ENCODE peak calls at places on chromosome 19, in seven cellular contexts. K, F, C, I, O, Q and B are unnamed samples.

GRCh38 chr19:49591731-49592485 is 926 bp downstream of the PRR12 start:
- DNase-seq in K (peak), F (peak), C (peak), I (peak), O (peak), Q (no peak), B (peak)

GRCh38 chr19:48568345-48568886 is 16.4 kb downstream of the SULT2B1 start:
- DNase-seq in K (peak), F (peak), C (peak), I (peak), O (peak), Q (peak), B (peak)

GRCh38 chr19:56639217-56639616 is 3.7 kb upstream of the SMIM17 start:
- DNase-seq in K (no peak), F (peak), C (no peak), I (no peak), O (no peak), Q (no peak), B (no peak)

GRCh38 chr19:50658438-50659317 is 9.4 kb downstream of the C19orf81 start:
- DNase-seq in K (peak), F (peak), C (peak), I (peak), O (peak), Q (no peak), B (peak)

GRCh38 chr19:38434549-38435051 is 1.1 kb downstream of the RYR1 start:
- DNase-seq in K (no peak), F (peak), C (no peak), I (no peak), O (no peak), Q (no peak), B (peak)

GRCh38 chr19:5803752-5804515 is 933 bp upstream of the NRTN start:
- DNase-seq in K (peak), F (peak), C (peak), I (no peak), O (peak), Q (no peak), B (peak)

GRCh38 chr19:591099-591958 is 1.6 kb downstream of the HCN2 start:
- DNase-seq in K (no peak), F (peak), C (no peak), I (no peak), O (peak), Q (no peak), B (no peak)

GRCh38 chr19:7904074-7905020 is 670 bp downstream of the MAP2K7 start:
- DNase-seq in K (peak), F (peak), C (no peak), I (no peak), O (no peak), Q (no peak), B (peak)

GRCh38 chr19:35408284-35409171 is 37.7 kb downstream of the GPR42 start:
- DNase-seq in K (no peak), F (no peak), C (no peak), I (no peak), O (no peak), Q (no peak), B (no peak)

GRCh38 chr19:7535993-7536685 is 622 bp downstream of the PNPLA6 start:
- DNase-seq in K (no peak), F (no peak), C (no peak), I (no peak), O (no peak), Q (no peak), B (no peak)

GRCh38 chr19:34189199-34189916 is 17.1 kb downstream of the LSM14A start:
- DNase-seq in K (no peak), F (no peak), C (no peak), I (no peak), O (no peak), Q (no peak), B (no peak)

GRCh38 chr19:3478409-3479176 is 1.7 kb downstream of the SMIM24 start:
- DNase-seq in K (no peak), F (no peak), C (no peak), I (no peak), O (no peak), Q (no peak), B (no peak)

GRCh38 chr19:8724276-8724675 is 2.8 kb downstream of the OR2Z1 start:
- DNase-seq in K (no peak), F (no peak), C (no peak), I (no peak), O (no peak), Q (no peak), B (no peak)

GRCh38 chr19:50513746-50514345 is at the start of gene ASPDH:
- DNase-seq in K (peak), F (no peak), C (no peak), I (no peak), O (no peak), Q (no peak), B (no peak)

GRCh38 chr19:47124937-47125668 is 5.5 kb upstream of the SAE1 start:
- DNase-seq in K (peak), F (peak), C (no peak), I (no peak), O (no peak), Q (no peak), B (no peak)

GRCh38 chr19:13463296-13463695 is 43.0 kb downstream of the CACNA1A start:
- DNase-seq in K (no peak), F (peak), C (peak), I (no peak), O (peak), Q (no peak), B (no peak)

GRCh38 chr19:14146789-14147216 is 10.4 kb upstream of the ASF1B start:
- DNase-seq in K (no peak), F (no peak), C (no peak), I (no peak), O (no peak), Q (peak), B (no peak)

GRCh38 chr19:18518639-18519038 is 3.2 kb downstream of the ELL start:
- DNase-seq in K (no peak), F (no peak), C (no peak), I (no peak), O (no peak), Q (no peak), B (no peak)

GRCh38 chr19:18519962-18520847 is 1.7 kb downstream of the ELL start:
- DNase-seq in K (peak), F (peak), C (peak), I (no peak), O (peak), Q (peak), B (peak)

GRCh38 chr19:18514800-18515682 is 6.8 kb downstream of the ELL start:
- DNase-seq in K (no peak), F (peak), C (peak), I (no peak), O (no peak), Q (no peak), B (peak)

GRCh38 chr19:18515959-18516358 is 5.9 kb downstream of the ELL start:
- DNase-seq in K (no peak), F (no peak), C (no peak), I (no peak), O (no peak), Q (no peak), B (no peak)

GRCh38 chr19:18517606-18518005 is 4.3 kb downstream of the ELL start:
- DNase-seq in K (no peak), F (no peak), C (no peak), I (no peak), O (no peak), Q (no peak), B (no peak)
- TF ChIP-seq CTCF in K (no peak), F (no peak), C (no peak), I (no peak), O (no peak), Q (no peak), B (no peak)

GRCh38 chr19:44643605-44644390 is at the start of gene PVR:
- DNase-seq in K (peak), F (peak), C (peak), I (peak), O (peak), Q (no peak), B (peak)
- TF ChIP-seq CTCF in K (no peak), F (no peak), C (peak), I (no peak), O (no peak), Q (peak), B (no peak)

GRCh38 chr19:20565321-20566018 is at the start of gene ZNF737:
- DNase-seq in K (peak), F (peak), C (peak), I (peak), O (peak), Q (peak), B (peak)
- TF ChIP-seq CTCF in K (peak), F (peak), C (peak), I (no peak), O (peak), Q (peak), B (no peak)

GRCh38 chr19:29290853-29291252 is 77.9 kb upstream of the UQCRFS1 start:
- DNase-seq in K (no peak), F (no peak), C (no peak), I (no peak), O (no peak), Q (no peak), B (no peak)
- TF ChIP-seq CTCF in K (no peak), F (no peak), C (no peak), I (no peak), O (no peak), Q (no peak), B (no peak)

GRCh38 chr19:16185123-16185924 is at the start of gene FAM32A:
- DNase-seq in K (peak), F (peak), C (peak), I (peak), O (peak), Q (peak), B (peak)
- TF ChIP-seq CTCF in K (no peak), F (no peak), C (peak), I (peak), O (no peak), Q (peak), B (peak)

GRCh38 chr19:41755328-41755913 is at the start of gene CEACAM6:
- DNase-seq in K (no peak), F (no peak), C (no peak), I (no peak), O (no peak), Q (no peak), B (peak)

GRCh38 chr19:41754596-41754995 is 734 bp upstream of the CEACAM6 start:
- DNase-seq in K (no peak), F (no peak), C (no peak), I (no peak), O (no peak), Q (no peak), B (no peak)

GRCh38 chr19:41753159-41753558 is 2.2 kb upstream of the CEACAM6 start:
- DNase-seq in K (peak), F (no peak), C (no peak), I (peak), O (no peak), Q (no peak), B (peak)

GRCh38 chr19:41758846-41759245 is 3.5 kb downstream of the CEACAM6 start:
- DNase-seq in K (no peak), F (no peak), C (no peak), I (no peak), O (no peak), Q (no peak), B (no peak)

DNA sequence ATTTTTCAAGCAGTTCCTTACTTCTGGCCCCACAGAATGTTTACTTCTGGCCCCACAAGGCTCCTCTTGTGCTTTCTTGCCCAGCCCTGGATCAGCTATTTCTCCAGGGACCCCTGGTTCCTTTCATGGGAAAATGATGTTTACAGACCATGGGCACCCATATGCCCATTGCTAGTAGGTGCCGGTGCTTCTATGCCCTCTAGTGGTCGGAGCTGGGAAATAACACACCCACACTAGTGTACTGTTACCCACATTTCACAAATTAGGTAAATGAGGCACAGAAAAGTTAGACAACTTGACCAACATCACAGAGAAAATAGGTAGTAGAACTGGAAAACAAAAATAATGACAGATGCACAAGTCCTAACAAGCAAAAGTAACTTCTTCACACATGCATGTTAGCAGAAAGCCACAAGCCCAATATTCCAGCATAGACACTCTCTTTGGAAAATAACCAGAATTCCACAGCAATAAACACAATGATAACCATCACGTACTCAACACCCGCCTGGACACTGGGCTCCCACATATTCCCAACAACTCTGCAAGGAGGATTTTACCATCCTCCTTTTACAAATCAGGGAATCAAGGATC is 1.3 kb upstream of the CEACAM6 start:
- DNase-seq in K (peak), F (no peak), C (peak), I (no peak), O (no peak), Q (no peak), B (peak)
- TF ChIP-seq CTCF in K (peak), F (peak), C (peak), I (peak), O (peak), Q (peak), B (peak)

DNA sequence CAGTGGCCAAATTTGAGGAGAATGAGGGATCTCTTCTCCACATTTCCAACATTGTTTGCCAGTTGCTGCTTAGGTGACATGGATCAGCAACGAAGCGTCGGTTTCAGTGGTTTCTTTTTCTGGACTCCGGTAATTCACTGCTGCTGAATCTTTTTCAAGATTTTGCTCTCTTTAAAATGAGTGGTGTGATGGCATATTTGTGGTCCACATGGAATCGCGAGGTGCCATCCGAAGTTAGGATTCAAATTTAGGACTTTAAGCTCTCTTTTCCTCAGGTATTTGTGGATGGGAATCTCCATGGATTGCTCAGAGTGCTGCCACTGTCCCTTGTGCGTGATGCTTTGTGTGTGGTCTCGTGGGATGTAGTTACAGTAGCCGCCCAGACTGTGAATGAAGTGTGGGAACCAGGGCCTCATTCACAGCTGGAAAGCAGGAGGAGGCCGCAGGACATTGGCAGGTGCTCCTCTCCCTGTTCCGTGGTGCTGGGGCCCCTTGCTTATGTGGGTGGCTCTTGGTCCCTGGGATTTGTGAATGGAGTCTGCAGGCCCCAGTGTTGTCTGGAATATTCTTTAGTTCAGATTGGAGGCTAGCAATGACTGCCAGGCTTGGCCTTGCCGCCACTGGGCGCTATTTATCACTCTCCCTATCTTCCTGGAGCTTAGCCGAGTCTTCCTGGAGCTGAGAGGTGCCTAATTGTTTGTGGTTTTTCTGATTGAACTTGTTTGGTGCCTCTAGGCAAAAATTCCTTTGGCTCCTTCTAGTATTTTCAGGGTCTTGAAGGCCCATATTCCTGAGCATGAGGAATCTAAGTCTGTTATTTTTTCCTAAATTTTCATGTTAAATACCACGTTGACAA is 1.5 kb downstream of the ILF3 start:
- DNase-seq in K (peak), F (peak), C (no peak), I (no peak), O (no peak), Q (no peak), B (peak)
- TF ChIP-seq CTCF in K (no peak), F (no peak), C (no peak), I (no peak), O (no peak), Q (peak), B (no peak)